ENCODE peak calls at places on chromosomes 12 and 14, in six cellular contexts. X is neuronal stem cell; R is mammary epithelial cell; B is transverse colon; L is CD8-positive, alpha-beta T cell; E is heart right ventricle. A is an unnamed sample. For H3K4me1 and H3K9me3, the result is how much of the 10 kb centered on the place peaks cover.

GRCh38 chr12:58172433-58173073 is 231.2 kb downstream of the ATP23 start:
- DNase-seq in X (no peak), R (no peak), B (no peak), L (no peak), E (no peak), A (no peak)

GRCh38 chr12:70609203-70609602 is 28.0 kb downstream of the PTPRB start:
- DNase-seq in X (no peak), R (no peak), B (no peak), L (no peak), E (no peak), A (no peak)

GRCh38 chr12:51980051-51980808 is 26.5 kb upstream of the TAMALIN start:
- DNase-seq in X (peak), R (peak), B (peak), L (peak), E (peak), A (peak)

GRCh38 chr14:90114554-90114953 is 52.8 kb downstream of the KCNK13 start:
- DNase-seq in X (no peak), R (no peak), B (no peak), L (no peak), E (no peak), A (no peak)

GRCh38 chr12:92928431-92928961 is 599 bp downstream of the EEA1 start:
- DNase-seq in X (no peak), R (peak), B (peak), L (peak), E (peak), A (peak)

GRCh38 chr14:24556756-24557155 is 19.3 kb downstream of the CTSG start:
- DNase-seq in X (no peak), R (peak), B (no peak), L (no peak), E (no peak), A (no peak)

GRCh38 chr14:100849432-100849831 is 23.5 kb downstream of the MEG3 start:
- DNase-seq in X (no peak), R (no peak), B (no peak), L (no peak), E (no peak), A (no peak)

GRCh38 chr12:109134186-109134917 is 18.0 kb downstream of the ACACB start:
- DNase-seq in X (no peak), R (peak), B (no peak), L (no peak), E (peak), A (no peak)

GRCh38 chr12:121499929-121500793 is 80.7 kb downstream of the KDM2B start:
- DNase-seq in X (peak), R (peak), B (peak), L (peak), E (peak), A (peak)

GRCh38 chr14:89543420-89543790 is 126.4 kb upstream of the FOXN3 start:
- DNase-seq in X (peak), R (no peak), B (no peak), L (no peak), E (no peak), A (no peak)

GRCh38 chr14:81157431-81157830 is 63.3 kb downstream of the GTF2A1 start:
- DNase-seq in X (no peak), R (peak), B (no peak), L (no peak), E (no peak), A (no peak)

GRCh38 chr14:97353102-97353501 is 555.9 kb downstream of the VRK1 start:
- DNase-seq in X (no peak), R (no peak), B (no peak), L (no peak), E (no peak), A (no peak)

GRCh38 chr12:40010899-40011774 is 94.7 kb downstream of the SLC2A13 start:
- DNase-seq in X (peak), R (peak), B (peak), L (no peak), E (no peak), A (no peak)

GRCh38 chr12:120711411-120711810 is 1.2 kb downstream of the UNC119B start:
- DNase-seq in X (no peak), R (peak), B (no peak), L (no peak), E (no peak), A (no peak)

GRCh38 chr12:46303039-46303666 is 34.3 kb upstream of the SLC38A1 start:
- DNase-seq in X (no peak), R (peak), B (peak), L (peak), E (no peak), A (peak)

GRCh38 chr12:116164976-116165425 is 112.5 kb downstream of the MED13L start:
- DNase-seq in X (no peak), R (peak), B (no peak), L (no peak), E (no peak), A (no peak)

GRCh38 chr12:26937443-26937862 is 328 bp downstream of the INTS13 start:
- DNase-seq in X (no peak), R (no peak), B (no peak), L (no peak), E (no peak), A (no peak)

GRCh38 chr12:40829738-40830144 is 137.5 kb downstream of the CNTN1 start:
- DNase-seq in X (no peak), R (peak), B (no peak), L (no peak), E (no peak), A (no peak)

GRCh38 chr12:49809369-49810158 is 18.6 kb downstream of the NCKAP5L start:
- DNase-seq in X (peak), R (no peak), B (no peak), L (no peak), E (peak), A (no peak)

GRCh38 chr14:102554835-102555819 is 37.3 kb upstream of the RCOR1 start:
- DNase-seq in X (peak), R (no peak), B (peak), L (peak), E (peak), A (peak)

GRCh38 chr14:61510736-61511557 is 184.4 kb upstream of the HIF1A start:
- DNase-seq in X (no peak), R (no peak), B (no peak), L (no peak), E (no peak), A (no peak)

GRCh38 chr14:66228267-66228970 is 257.8 kb upstream of the CCDC196 start:
- DNase-seq in X (no peak), R (peak), B (no peak), L (no peak), E (no peak), A (no peak)

GRCh38 chr14:101074124-101075024 is 170.9 kb upstream of the RTL1 start:
- DNase-seq in X (no peak), R (no peak), B (no peak), L (no peak), E (no peak), A (no peak)

GRCh38 chr12:122097641-122098364 is 19.2 kb downstream of the MLXIP start:
- DNase-seq in X (no peak), R (no peak), B (peak), L (no peak), E (peak), A (no peak)

GRCh38 chr12:64190140-64190539 is 32.0 kb downstream of the KICS2 start:
- DNase-seq in X (no peak), R (no peak), B (no peak), L (no peak), E (no peak), A (no peak)

GRCh38 chr14:35341454-35342159 is 49.4 kb downstream of the PSMA6 start:
- DNase-seq in X (no peak), R (peak), B (peak), L (no peak), E (peak), A (no peak)

GRCh38 chr12:115423546-115423987 is 739.6 kb upstream of the TBX3 start:
- DNase-seq in X (no peak), R (no peak), B (no peak), L (no peak), E (no peak), A (no peak)

GRCh38 chr14:45787167-45787566 is 534.2 kb upstream of the MIS18BP1 start:
- DNase-seq in X (no peak), R (no peak), B (no peak), L (no peak), E (no peak), A (no peak)

GRCh38 chr14:22898302-22898894 is 15.4 kb downstream of the REM2 start:
- DNase-seq in X (no peak), R (peak), B (no peak), L (no peak), E (no peak), A (no peak)

GRCh38 chr12:122851820-122852219 is 16.6 kb downstream of the HIP1R start:
- DNase-seq in X (no peak), R (peak), B (no peak), L (no peak), E (no peak), A (no peak)

GRCh38 chr12:7190268-7191055 is 976 bp downstream of the PEX5 start:
- DNase-seq in X (no peak), R (peak), B (peak), L (no peak), E (peak), A (no peak)

GRCh38 chr14:66015046-66015780 is 471.0 kb upstream of the CCDC196 start:
- DNase-seq in X (no peak), R (no peak), B (no peak), L (no peak), E (no peak), A (no peak)

GRCh38 chr12:77231548-77231947 is 166.2 kb upstream of the E2F7 start:
- DNase-seq in X (no peak), R (peak), B (peak), L (no peak), E (peak), A (no peak)

GRCh38 chr14:77006127-77006526 is 22.4 kb downstream of the IRF2BPL start:
- DNase-seq in X (no peak), R (no peak), B (no peak), L (no peak), E (no peak), A (no peak)
- H3K4me1 ChIP-seq in X (under half), R (under half), B (under half), L (under half), E (under half), A (under half)

DNA sequence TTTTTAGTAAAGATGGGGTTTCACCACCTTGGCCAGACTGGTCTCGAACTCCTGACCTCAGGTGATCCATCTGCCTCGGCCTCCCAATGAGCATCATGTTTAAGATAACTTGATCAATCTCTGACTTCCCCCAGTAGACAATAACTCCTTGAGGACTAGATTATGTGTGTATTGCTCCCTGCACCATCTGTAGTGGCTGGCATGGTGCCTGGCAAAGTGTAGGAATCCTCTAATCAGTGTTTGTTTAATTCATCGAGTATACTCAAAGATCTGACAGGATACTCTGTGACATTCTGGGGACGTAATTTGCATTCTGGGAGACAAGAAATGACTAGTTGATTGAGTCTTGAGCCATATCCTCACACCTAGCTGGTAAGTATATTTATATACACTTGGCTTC is 873.5 kb upstream of the TMEM132C start:
- DNase-seq in X (no peak), R (no peak), B (no peak), L (no peak), E (no peak), A (no peak)
- H3K27ac ChIP-seq in X (no peak), R (peak), B (no peak), L (no peak), E (no peak), A (no peak)

GRCh38 chr12:3032161-3032560 is 45.0 kb upstream of the TSPAN9 start:
- DNase-seq in X (no peak), R (no peak), B (no peak), L (no peak), E (no peak), A (no peak)
- H3K9me3 ChIP-seq in X (under half), R (under half), B (under half), L (under half), E (under half), A (under half)

DNA sequence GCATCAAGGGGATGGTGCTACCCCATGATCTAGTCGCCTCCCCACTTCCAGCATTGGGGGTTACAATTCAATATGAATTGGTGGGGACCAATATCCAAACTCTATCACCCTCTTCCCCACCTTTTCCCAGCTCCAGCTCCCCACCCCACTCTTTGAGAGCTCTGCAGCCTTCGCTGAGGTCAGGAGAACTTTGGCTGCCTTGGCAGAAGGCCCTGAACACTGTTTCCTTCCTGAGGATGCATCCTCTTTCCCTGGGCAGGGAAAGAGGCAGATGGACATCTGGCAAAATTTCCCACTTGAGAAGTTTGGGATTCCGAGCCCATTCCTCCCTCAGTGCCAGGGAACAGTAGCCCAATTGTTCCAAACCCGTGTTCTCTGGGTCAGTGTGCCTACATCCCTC is 169.1 kb downstream of the TSPAN9 start:
- DNase-seq in X (no peak), R (no peak), B (no peak), L (no peak), E (no peak), A (no peak)
- H3K4me1 ChIP-seq in X (under half), R (under half), B (under half), L (under half), E (half or more), A (under half)